ENCODE peak calls at places on chromosome 19, in six cellular contexts. U is A549, Q is K562, O is IMR-90, Y is HepG2, X is GM12878. L is an unnamed sample.

GRCh38 chr19:49786432-49786831 is 19.6 kb downstream of the AP2A1 start:
- DNase-seq in Q (peak), O (peak), Y (no peak), X (no peak), U (peak), L (no peak)

GRCh38 chr19:46423194-46423593 is 5.5 kb downstream of the PNMA8C start:
- DNase-seq in X (no peak), O (no peak), Y (no peak), Q (no peak), U (no peak), L (no peak)

GRCh38 chr19:489418-490196 is 6.7 kb upstream of the MADCAM1 start:
- DNase-seq in X (no peak), O (peak), U (no peak), Y (peak), Q (no peak), L (no peak)

GRCh38 chr19:2517881-2518601 is 42.1 kb downstream of the GADD45B start:
- DNase-seq in O (no peak), U (no peak), X (no peak), Y (no peak), Q (no peak), L (no peak)

GRCh38 chr19:4350111-4350510 is 6.7 kb downstream of the MPND start:
- DNase-seq in O (no peak), X (no peak), Q (no peak), Y (no peak), U (no peak), L (no peak)

GRCh38 chr19:17614476-17614875 is 59.0 kb downstream of the COLGALT1 start:
- DNase-seq in Y (no peak), Q (no peak), X (no peak), O (no peak), U (no peak), L (no peak)

GRCh38 chr19:17553256-17553655 is 2.2 kb upstream of the COLGALT1 start:
- DNase-seq in U (no peak), O (peak), X (no peak), Y (no peak), Q (peak), L (no peak)

GRCh38 chr19:14944456-14944855 is 3.2 kb downstream of the OR7C2 start:
- DNase-seq in Y (no peak), X (no peak), Q (no peak), U (no peak), O (no peak), L (no peak)

GRCh38 chr19:28037186-28037585 is 1175.8 kb downstream of the UQCRFS1 start:
- DNase-seq in O (no peak), U (no peak), Y (no peak), Q (no peak), X (no peak), L (no peak)

GRCh38 chr19:18478545-18479311 is 40.8 kb upstream of the ISYNA1 start:
- DNase-seq in U (peak), O (peak), Y (peak), Q (peak), X (peak), L (no peak)

GRCh38 chr19:54148158-54148557 is 10.6 kb downstream of the CNOT3 start:
- DNase-seq in U (no peak), O (no peak), X (no peak), Y (no peak), Q (no peak), L (no peak)

GRCh38 chr19:13598098-13598497 is 91.8 kb upstream of the CACNA1A start:
- DNase-seq in O (no peak), Q (no peak), X (no peak), U (no peak), Y (no peak), L (no peak)

GRCh38 chr19:19185853-19186728 is 5.9 kb downstream of the BORCS8 start:
- DNase-seq in Y (peak), Q (peak), O (peak), U (no peak), X (no peak), L (peak)

GRCh38 chr19:49408816-49409440 is 14.3 kb downstream of the PTH2 start:
- DNase-seq in U (no peak), O (no peak), Q (no peak), Y (no peak), X (no peak), L (no peak)

GRCh38 chr19:1651548-1652394 is 644 bp downstream of the TCF3 start:
- DNase-seq in Y (no peak), O (peak), U (peak), X (no peak), Q (peak), L (peak)

GRCh38 chr19:2302319-2303208 is 5.4 kb downstream of the LINGO3 start:
- DNase-seq in O (peak), Q (peak), U (no peak), X (no peak), Y (no peak), L (no peak)

GRCh38 chr19:12670159-12670928 is 3.7 kb downstream of the WDR83 start:
- DNase-seq in Q (no peak), Y (no peak), X (no peak), O (no peak), U (no peak), L (no peak)

GRCh38 chr19:13507053-13507611 is 853 bp upstream of the CACNA1A start:
- DNase-seq in U (no peak), X (no peak), Y (no peak), O (peak), Q (no peak), L (no peak)

GRCh38 chr19:38812841-38813320 is at the start of gene LGALS4:
- DNase-seq in Y (no peak), Q (no peak), U (no peak), X (no peak), O (no peak), L (peak)

GRCh38 chr19:35291916-35292315 is at the start of gene MAG:
- DNase-seq in U (no peak), X (no peak), Y (no peak), Q (no peak), O (no peak), L (no peak)
- TF ChIP-seq BHLHE40 in U (no peak), X (no peak), Y (no peak), Q (no peak), O (no peak), L (no peak)

GRCh38 chr19:44685877-44686276 is 13.1 kb upstream of the CEACAM16 start:
- DNase-seq in X (no peak), U (peak), Q (no peak), Y (no peak), O (peak), L (no peak)
- TF ChIP-seq BHLHE40 in X (no peak), U (no peak), Q (no peak), Y (no peak), O (no peak), L (no peak)

GRCh38 chr19:16327501-16327900 is 2.9 kb downstream of the KLF2 start:
- DNase-seq in U (no peak), Q (no peak), O (no peak), Y (no peak), X (no peak), L (no peak)

GRCh38 chr19:16325671-16326400 is 1.2 kb downstream of the KLF2 start:
- DNase-seq in O (no peak), Y (no peak), Q (no peak), U (no peak), X (no peak), L (no peak)

GRCh38 chr19:16325161-16325527 is 518 bp downstream of the KLF2 start:
- DNase-seq in X (no peak), Y (no peak), Q (peak), O (no peak), U (no peak), L (peak)

GRCh38 chr19:16327131-16327450 is 2.5 kb downstream of the KLF2 start:
- DNase-seq in U (no peak), Y (no peak), Q (no peak), O (no peak), X (no peak), L (no peak)

DNA sequence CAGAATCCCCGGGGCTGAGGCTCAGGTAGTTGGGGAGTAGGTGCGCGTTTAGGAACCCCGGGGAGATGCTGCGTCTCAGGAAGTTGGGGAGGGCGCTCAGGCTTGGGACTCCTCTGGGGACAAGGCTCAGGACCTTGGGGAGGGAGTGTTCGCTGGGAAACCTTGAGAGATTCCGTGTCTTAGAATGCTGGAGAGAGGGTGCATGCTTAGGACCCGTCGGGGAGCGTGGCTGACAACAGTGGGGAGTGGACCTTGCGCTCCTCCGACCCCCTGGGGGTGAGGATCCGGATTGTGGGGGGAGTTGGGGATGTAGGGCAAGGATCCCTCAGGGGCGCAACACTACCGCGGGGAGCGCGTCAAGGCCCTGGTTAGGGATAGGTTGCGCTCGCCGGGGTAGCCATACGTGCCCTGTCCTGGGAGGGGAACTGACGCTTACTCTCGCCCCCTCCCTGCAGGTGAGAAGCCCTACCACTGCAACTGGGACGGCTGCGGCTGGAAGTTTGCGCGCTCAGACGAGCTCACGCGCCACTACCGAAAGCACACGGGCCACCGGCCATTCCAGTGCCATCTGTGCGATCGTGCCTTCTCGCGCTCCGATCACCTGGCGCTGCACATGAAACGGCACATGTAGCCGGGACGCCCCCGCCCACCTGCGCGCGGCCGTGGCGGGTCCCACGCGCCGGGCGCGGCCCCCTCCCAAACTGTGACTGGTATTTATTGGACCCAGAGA is 1.9 kb downstream of the KLF2 start:
- DNase-seq in Q (no peak), Y (no peak), X (no peak), U (no peak), O (no peak), L (no peak)
- TF ChIP-seq BHLHE40 in Q (no peak), Y (no peak), X (peak), U (no peak), O (no peak), L (no peak)

GRCh38 chr19:58098682-58098998 is 609 bp upstream of the ZSCAN18 start:
- DNase-seq in O (no peak), Y (no peak), Q (no peak), U (no peak), X (no peak), L (no peak)
- TF ChIP-seq BHLHE40 in O (no peak), Y (no peak), Q (no peak), U (no peak), X (no peak), L (no peak)